ENCODE peak calls at places on chromosomes 3 and 15, in five cellular contexts. J is mesendoderm, E is colonic mucosa, O is neuronal stem cell, U is HCT116. M is an unnamed sample.

GRCh38 chr3:106338582-106339219 is 469.9 kb upstream of the CBLB start:
- DNase-seq in E (no peak), U (no peak), O (no peak), J (no peak), M (no peak)

GRCh38 chr3:46416134-46417119 is 9.4 kb downstream of the CCRL2 start:
- DNase-seq in E (no peak), O (no peak), U (no peak), J (no peak), M (no peak)

GRCh38 chr15:50925281-50925680 is 16.8 kb downstream of the AP4E1 start:
- DNase-seq in J (no peak), U (no peak), O (no peak), E (no peak), M (no peak)

GRCh38 chr3:23949784-23950183 is 4.7 kb downstream of the NR1D2 start:
- DNase-seq in E (no peak), O (no peak), J (no peak), U (no peak), M (no peak)

GRCh38 chr3:58351920-58352319 is 19.2 kb downstream of the PXK start:
- DNase-seq in O (no peak), J (peak; percentile 55), U (no peak), E (no peak), M (no peak)

GRCh38 chr3:123067689-123068226 is 933 bp downstream of the PDIA5 start:
- DNase-seq in J (peak; percentile 26), O (no peak), U (no peak), E (no peak), M (no peak)

GRCh38 chr15:58065445-58066041 is at the start of gene ALDH1A2:
- DNase-seq in E (no peak), O (peak; percentile 26), J (peak; percentile 42), U (no peak), M (no peak)

GRCh38 chr3:8458711-8459110 is 42.9 kb upstream of the LMCD1 start:
- DNase-seq in U (no peak), E (no peak), J (no peak), O (no peak), M (no peak)

GRCh38 chr15:97126556-97127233 is 796.2 kb downstream of the NR2F2 start:
- DNase-seq in J (peak; percentile 83), U (no peak), O (no peak), E (no peak), M (no peak)

GRCh38 chr3:127304121-127304744 is 16.4 kb upstream of the PRR20G start:
- DNase-seq in E (peak; percentile 94), U (peak; percentile 92), O (no peak), J (no peak), M (peak; percentile 62)

GRCh38 chr3:183132409-183132808 is 30.1 kb downstream of the LAMP3 start:
- DNase-seq in O (no peak), J (no peak), E (no peak), U (no peak), M (no peak)

GRCh38 chr15:47475336-47475735 is 242.0 kb upstream of the SEMA6D start:
- DNase-seq in E (no peak), U (no peak), J (no peak), O (no peak), M (no peak)

GRCh38 chr15:89458440-89458839 is 37.9 kb downstream of the RHCG start:
- DNase-seq in U (no peak), E (no peak), O (no peak), J (no peak), M (no peak)

GRCh38 chr15:89460048-89460447 is 36.3 kb downstream of the RHCG start:
- DNase-seq in O (no peak), U (no peak), E (no peak), J (no peak), M (no peak)

GRCh38 chr15:89457086-89457485 is 39.3 kb downstream of the RHCG start:
- DNase-seq in J (peak; percentile 72), O (no peak), U (peak; percentile 64), E (no peak), M (no peak)

GRCh38 chr15:89461386-89461785 is 35.0 kb downstream of the RHCG start:
- DNase-seq in E (no peak), U (no peak), O (no peak), J (no peak), M (no peak)

DNA sequence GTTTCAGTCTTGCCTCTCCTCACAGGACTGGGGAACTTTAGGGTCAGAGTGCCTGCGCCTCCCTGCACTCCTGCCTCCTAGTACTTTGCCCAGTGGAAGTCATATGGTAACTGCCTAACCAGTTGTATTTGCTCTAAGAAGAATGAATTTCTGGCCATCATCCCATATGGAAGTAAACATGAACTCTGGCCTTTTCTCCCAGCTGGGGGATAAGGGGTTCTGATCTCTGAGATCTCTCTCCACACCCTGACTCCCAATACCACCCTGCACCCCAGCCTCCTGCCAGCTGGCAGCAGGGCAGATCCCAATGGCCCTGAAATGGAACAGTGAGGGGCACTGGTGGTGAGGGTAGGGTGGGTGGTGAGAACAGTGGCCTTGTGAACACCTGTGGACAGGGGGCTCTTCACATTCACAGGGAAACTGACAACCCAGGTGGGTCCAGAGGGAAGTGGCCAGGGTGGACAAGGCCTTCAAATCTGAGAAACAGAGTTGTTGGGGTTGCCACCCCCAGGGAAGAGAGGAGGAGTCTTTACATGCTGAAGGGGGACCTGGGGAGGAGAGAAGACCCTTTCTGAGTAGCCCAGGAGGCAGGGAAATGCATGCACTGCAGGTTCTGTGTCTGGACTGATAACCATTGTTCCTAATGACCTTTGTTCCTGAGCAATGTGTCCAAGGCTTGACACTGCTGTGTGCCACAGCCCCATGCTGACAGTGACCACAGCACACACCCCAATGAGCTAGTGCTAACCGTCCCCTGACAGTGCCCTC is 36.9 kb downstream of the RHCG start:
- DNase-seq in E (peak; percentile 22), J (no peak), U (no peak), O (no peak), M (no peak)
- H3K27ac ChIP-seq in E (no peak overlapping the region), J (no peak overlapping the region), U (no peak overlapping the region), O (no peak overlapping the region), M (no peak overlapping the region)

GRCh38 chr3:63966871-63967270 is 54.7 kb upstream of the SCAANT1 start:
- DNase-seq in U (no peak), J (peak; percentile 62), O (no peak), E (peak; percentile 39), M (no peak)
- H3K27ac ChIP-seq in U (no peak overlapping the region), J (no peak overlapping the region), O (no peak overlapping the region), E (peak overlapping the region; percentile 88), M (no peak overlapping the region)

GRCh38 chr15:100665570-100665969 is 63.2 kb downstream of the ASB7 start:
- DNase-seq in J (no peak), U (no peak), O (no peak), E (no peak), M (no peak)

GRCh38 chr15:100669260-100669659 is 66.9 kb downstream of the ASB7 start:
- DNase-seq in J (no peak), O (no peak), U (no peak), E (no peak), M (no peak)

GRCh38 chr15:100670505-100671021 is 68.2 kb downstream of the ASB7 start:
- DNase-seq in O (no peak), J (no peak), U (no peak), E (no peak), M (no peak)

GRCh38 chr15:100667405-100668320 is 65.3 kb downstream of the ASB7 start:
- DNase-seq in O (no peak), E (no peak), U (no peak), J (no peak), M (no peak)

DNA sequence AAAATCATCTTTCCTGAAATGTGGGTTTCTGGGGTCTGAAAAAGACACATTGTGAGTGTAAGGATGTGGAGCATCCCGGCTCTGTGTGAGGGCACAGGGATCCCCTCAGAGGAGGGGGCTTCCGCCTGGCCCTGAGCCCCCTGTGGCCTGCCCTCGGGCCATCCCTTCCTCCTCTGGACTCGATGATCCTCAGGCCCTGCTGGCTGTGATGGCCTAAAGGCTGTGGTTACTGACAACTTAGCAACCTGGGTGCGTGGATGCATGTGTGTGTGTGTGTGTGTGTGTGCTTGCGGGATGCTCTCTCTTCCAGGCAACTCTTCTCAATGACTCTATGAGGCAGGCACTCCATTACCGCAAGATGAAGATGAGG is 65.9 kb downstream of the ASB7 start:
- DNase-seq in J (no peak), O (no peak), E (no peak), U (no peak), M (no peak)
- H3K27ac ChIP-seq in J (no peak overlapping the region), O (no peak overlapping the region), E (no peak overlapping the region), U (no peak overlapping the region), M (no peak overlapping the region)

GRCh38 chr3:160448845-160449659 is 534 bp downstream of the TRIM59 start:
- DNase-seq in J (no peak), U (no peak), O (peak; percentile 14), E (no peak), M (no peak)

GRCh38 chr3:160447544-160447943 is 2.0 kb downstream of the TRIM59 start:
- DNase-seq in O (no peak), E (no peak), J (no peak), U (no peak), M (no peak)

GRCh38 chr3:160445854-160446253 is 3.7 kb downstream of the TRIM59 start:
- DNase-seq in U (no peak), E (no peak), J (no peak), O (no peak), M (no peak)

GRCh38 chr3:160444411-160444810 is 5.2 kb downstream of the TRIM59 start:
- DNase-seq in E (no peak), O (no peak), J (no peak), U (no peak), M (no peak)

GRCh38 chr3:160446522-160447056 is 3.0 kb downstream of the TRIM59 start:
- DNase-seq in E (no peak), J (no peak), U (no peak), O (no peak), M (no peak)
- H3K27ac ChIP-seq in E (no peak overlapping the region), J (no peak overlapping the region), U (no peak overlapping the region), O (no peak overlapping the region), M (no peak overlapping the region)

M was measured in epithelial cell of prostate.